ENCODE peak calls at places on chromosomes 4 and X, in seven cellular contexts. Z is tibial artery, H is Caco-2, T is stomach, O is heart right ventricle, W is testis, L is neural progenitor cell. N is an unnamed sample.

GRCh38 chrX:150848914-150849365 is 49.5 kb downstream of the CD99L2 start:
- DNase-seq in Z (no peak), H (no peak), T (peak; percentile 72), O (no peak), W (no peak), L (no peak), N (no peak)

GRCh38 chr4:163606885-163607284 is 112.4 kb downstream of the TMA16 start:
- DNase-seq in Z (no peak), H (no peak), T (no peak), O (no peak), W (no peak), L (no peak), N (no peak)

GRCh38 chr4:8854016-8854415 is 17.6 kb downstream of the HMX1 start:
- DNase-seq in Z (no peak), H (no peak), T (no peak), O (no peak), W (no peak), L (no peak), N (no peak)

GRCh38 chr4:10023806-10024205 is 2.5 kb upstream of the SLC2A9 start:
- DNase-seq in Z (no peak), H (no peak), T (no peak), O (no peak), W (no peak), L (no peak), N (no peak)

GRCh38 chr4:2827874-2828751 is 15.5 kb upstream of the ADD1 start:
- DNase-seq in Z (no peak), H (no peak), T (no peak), O (no peak), W (no peak), L (no peak), N (no peak)

GRCh38 chr4:134365852-134366251 is 164.3 kb upstream of the PABPC4L start:
- DNase-seq in Z (no peak), H (no peak), T (no peak), O (no peak), W (no peak), L (no peak), N (no peak)

GRCh38 chr4:1130318-1131186 is 17.2 kb upstream of the RNF212 start:
- DNase-seq in Z (peak; percentile 48), H (peak; percentile 76), T (peak; percentile 72), O (peak; percentile 49), W (peak; percentile 70), L (peak; percentile 76), N (peak; percentile 74)

GRCh38 chr4:99536148-99536728 is 25.4 kb downstream of the C4orf17 start:
- DNase-seq in Z (no peak), H (no peak), T (no peak), O (peak; percentile 4), W (no peak), L (no peak), N (no peak)

GRCh38 chr4:80125252-80126177 is 52.5 kb upstream of the ANTXR2 start:
- DNase-seq in Z (no peak), H (no peak), T (no peak), O (no peak), W (no peak), L (no peak), N (peak; percentile 50)

GRCh38 chr4:78612398-78613005 is 60.9 kb downstream of the ANXA3 start:
- DNase-seq in Z (no peak), H (no peak), T (no peak), O (peak; percentile 34), W (peak; percentile 61), L (no peak), N (no peak)

DNA sequence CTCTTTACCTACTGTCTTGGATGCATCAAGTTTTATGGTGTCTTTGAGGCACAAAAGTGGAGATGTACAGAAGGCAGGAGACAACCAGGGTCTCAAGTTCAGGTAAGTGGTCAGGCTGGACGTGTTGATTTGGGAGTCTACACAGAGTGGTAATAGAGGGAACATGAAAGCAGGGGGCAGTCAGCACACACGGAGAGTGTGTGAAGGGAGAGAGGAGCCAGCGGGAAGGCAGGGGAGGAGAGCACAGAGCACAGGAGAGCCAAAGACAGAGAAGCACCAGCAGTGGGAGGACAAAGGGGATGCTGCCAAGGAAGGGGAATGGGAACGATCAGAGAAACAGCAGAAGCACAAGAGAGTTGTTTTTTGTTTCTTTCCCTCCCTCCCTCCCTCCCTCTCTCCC is 32.9 kb downstream of the TMEM150C start:
- DNase-seq in Z (no peak), H (no peak), T (no peak), O (no peak), W (peak; percentile 21), L (no peak), N (no peak)
- TF ChIP-seq CTCF in Z (no peak), H (no peak), T (no peak), O (no peak), W (no peak), L (no peak), N (no peak)

GRCh38 chrX:19857131-19857530 is 30.3 kb downstream of the SH3KBP1 start:
- DNase-seq in Z (no peak), H (no peak), T (no peak), O (no peak), W (no peak), L (no peak), N (no peak)
- H3K4me1 ChIP-seq in Z (no peaks in the 10 kb centered on the region), H (no peaks in the 10 kb centered on the region), T (no peaks in the 10 kb centered on the region), O (peaks cover 7% of the 10 kb centered on the region), W (no peaks in the 10 kb centered on the region), L (no peaks in the 10 kb centered on the region), N (peaks cover 17% of the 10 kb centered on the region)

DNA sequence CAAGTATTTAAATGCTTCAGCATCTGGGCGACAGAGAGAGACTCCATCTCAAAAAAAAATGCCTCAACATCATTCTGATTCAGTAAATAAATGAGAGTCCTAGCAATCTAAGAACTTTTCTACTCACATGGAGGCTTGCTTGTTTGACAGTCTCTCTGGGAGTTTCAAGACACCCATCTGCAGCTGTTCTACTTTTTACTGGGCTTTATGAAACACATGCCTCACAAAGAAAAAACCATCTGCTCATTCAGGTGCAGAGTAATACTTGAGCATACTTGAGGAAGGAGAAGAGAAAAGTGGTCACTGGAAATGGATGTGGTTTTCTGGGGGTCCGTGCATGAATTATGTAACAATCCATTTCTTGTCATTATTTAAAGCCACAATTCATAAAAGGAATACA is 87.2 kb upstream of the DDX53 start:
- DNase-seq in Z (no peak), H (no peak), T (no peak), O (no peak), W (no peak), L (no peak), N (no peak)
- TF ChIP-seq CTCF in Z (no peak), H (no peak), T (no peak), O (no peak), W (no peak), L (no peak), N (no peak)

GRCh38 chr4:81195475-81195874 is 19.5 kb downstream of the PRKG2 start:
- DNase-seq in Z (no peak), H (no peak), T (no peak), O (no peak), W (no peak), L (no peak), N (no peak)
- H3K4me1 ChIP-seq in Z (no peaks in the 10 kb centered on the region), H (no peaks in the 10 kb centered on the region), T (no peaks in the 10 kb centered on the region), O (no peaks in the 10 kb centered on the region), W (no peaks in the 10 kb centered on the region), L (peaks cover 9% of the 10 kb centered on the region), N (no peaks in the 10 kb centered on the region)

N was measured in CD8-positive, alpha-beta T cell.